ENCODE peak calls at places on chromosome 7, in eight cellular contexts. P, G, V, Q, U, D, Z and M are unnamed samples.

GRCh38 chr7:519429-519973 is at the start of gene PDGFA:
- DNase-seq in P (peak), G (no peak), V (no peak), Q (no peak), U (peak), D (peak), Z (no peak), M (peak)

GRCh38 chr7:38748056-38748610 is 117.0 kb upstream of the AMPH start:
- DNase-seq in P (no peak), G (no peak), V (no peak), Q (no peak), U (no peak), D (peak), Z (no peak), M (no peak)

GRCh38 chr7:85103352-85103751 is 83.5 kb downstream of the SEMA3D start:
- DNase-seq in P (peak), G (no peak), V (no peak), Q (no peak), U (no peak), D (no peak), Z (no peak), M (peak)

GRCh38 chr7:2688409-2689342 is 674 bp downstream of the AMZ1 start:
- DNase-seq in P (no peak), G (no peak), V (no peak), Q (no peak), U (peak), D (peak), Z (peak), M (no peak)

GRCh38 chr7:55087521-55087961 is 68.7 kb downstream of the EGFR start:
- DNase-seq in P (no peak), G (no peak), V (no peak), Q (no peak), U (no peak), D (no peak), Z (peak), M (peak)

GRCh38 chr7:152178405-152179058 is 153.1 kb downstream of the GALNT11 start:
- DNase-seq in P (no peak), G (no peak), V (no peak), Q (no peak), U (no peak), D (no peak), Z (no peak), M (no peak)

GRCh38 chr7:145489609-145490008 is 627.0 kb upstream of the CNTNAP2 start:
- DNase-seq in P (no peak), G (no peak), V (no peak), Q (no peak), U (no peak), D (no peak), Z (no peak), M (no peak)

GRCh38 chr7:125908714-125909113 is 979.1 kb upstream of the POT1 start:
- DNase-seq in P (no peak), G (no peak), V (no peak), Q (no peak), U (no peak), D (peak), Z (no peak), M (peak)

GRCh38 chr7:2082357-2083038 is 150.2 kb downstream of the MAD1L1 start:
- DNase-seq in P (no peak), G (no peak), V (no peak), Q (peak), U (no peak), D (no peak), Z (no peak), M (peak)

GRCh38 chr7:149529136-149529718 is 31.6 kb upstream of the ZNF746 start:
- DNase-seq in P (no peak), G (no peak), V (no peak), Q (no peak), U (no peak), D (peak), Z (no peak), M (no peak)